ENCODE peak calls at places on chromosomes 1 and 21, in four cellular contexts. V, R, H and K are unnamed samples.

GRCh38 chr21:23401278-23401677 is 2206.0 kb downstream of the MRPL39 start:
- DNase-seq in R (no peak), H (no peak), V (no peak), K (no peak)

GRCh38 chr1:175824079-175824478 is 80.7 kb upstream of the TNR start:
- DNase-seq in V (no peak), R (no peak), H (no peak), K (no peak)

GRCh38 chr1:238642231-238642630 is 744.1 kb upstream of the CHRM3 start:
- DNase-seq in H (peak), V (no peak), R (no peak), K (no peak)

GRCh38 chr1:221268295-221268694 is 389.1 kb downstream of the HLX start:
- DNase-seq in H (peak), R (no peak), V (no peak), K (no peak)

GRCh38 chr1:2639203-2639602 is 6.4 kb upstream of the MMEL1 start:
- DNase-seq in V (no peak), H (no peak), R (no peak), K (no peak)

GRCh38 chr1:205810448-205811157 is 2.4 kb downstream of the SLC41A1 start:
- DNase-seq in H (no peak), V (no peak), R (no peak), K (no peak)

GRCh38 chr1:189606795-189607476 is 870.7 kb downstream of the BRINP3 start:
- DNase-seq in R (no peak), V (no peak), H (peak), K (no peak)

GRCh38 chr1:4668738-4669700 is 14.6 kb downstream of the AJAP1 start:
- DNase-seq in H (peak), V (no peak), R (no peak), K (no peak)

GRCh38 chr1:31769720-31770390 is 5.7 kb upstream of the ADGRB2 start:
- DNase-seq in H (no peak), V (no peak), R (peak), K (no peak)

GRCh38 chr1:58338081-58338480 is 208.4 kb downstream of the OMA1 start:
- DNase-seq in H (no peak), R (no peak), V (no peak), K (no peak)

GRCh38 chr1:3072178-3072947 is 3.4 kb downstream of the PRDM16 start:
- DNase-seq in R (peak), V (no peak), H (no peak), K (no peak)

GRCh38 chr1:51910618-51911017 is 32.1 kb upstream of the NRDC start:
- DNase-seq in H (no peak), R (no peak), V (no peak), K (no peak)

GRCh38 chr1:152188673-152189591 is 29.9 kb upstream of the RPTN start:
- DNase-seq in V (peak), H (peak), R (peak), K (no peak)

GRCh38 chr21:42118121-42118795 is 47.1 kb downstream of the UMODL1 start:
- DNase-seq in V (no peak), H (no peak), R (no peak), K (no peak)

GRCh38 chr1:155966135-155966534 is 12.2 kb downstream of the ARHGEF2 start:
- DNase-seq in R (no peak), H (no peak), V (no peak), K (no peak)
- TF ChIP-seq CTCF in R (peak), H (no peak), V (no peak), K (peak)

GRCh38 chr1:49424782-49425181 is 599.0 kb downstream of the AGBL4 start:
- DNase-seq in R (no peak), H (no peak), V (no peak), K (no peak)
- TF ChIP-seq CTCF in R (no peak), H (no peak), V (no peak), K (no peak)

GRCh38 chr21:36910581-36911307 is 55.7 kb downstream of the HLCS start:
- DNase-seq in H (peak), V (no peak), R (no peak), K (no peak)

GRCh38 chr21:36904093-36904666 is 62.3 kb downstream of the HLCS start:
- DNase-seq in H (no peak), R (no peak), V (no peak), K (no peak)

GRCh38 chr21:36909423-36909822 is 57.0 kb downstream of the HLCS start:
- DNase-seq in H (no peak), R (no peak), V (peak), K (no peak)

GRCh38 chr21:36909901-36910561 is 56.4 kb downstream of the HLCS start:
- DNase-seq in R (no peak), V (peak), H (peak), K (no peak)

DNA sequence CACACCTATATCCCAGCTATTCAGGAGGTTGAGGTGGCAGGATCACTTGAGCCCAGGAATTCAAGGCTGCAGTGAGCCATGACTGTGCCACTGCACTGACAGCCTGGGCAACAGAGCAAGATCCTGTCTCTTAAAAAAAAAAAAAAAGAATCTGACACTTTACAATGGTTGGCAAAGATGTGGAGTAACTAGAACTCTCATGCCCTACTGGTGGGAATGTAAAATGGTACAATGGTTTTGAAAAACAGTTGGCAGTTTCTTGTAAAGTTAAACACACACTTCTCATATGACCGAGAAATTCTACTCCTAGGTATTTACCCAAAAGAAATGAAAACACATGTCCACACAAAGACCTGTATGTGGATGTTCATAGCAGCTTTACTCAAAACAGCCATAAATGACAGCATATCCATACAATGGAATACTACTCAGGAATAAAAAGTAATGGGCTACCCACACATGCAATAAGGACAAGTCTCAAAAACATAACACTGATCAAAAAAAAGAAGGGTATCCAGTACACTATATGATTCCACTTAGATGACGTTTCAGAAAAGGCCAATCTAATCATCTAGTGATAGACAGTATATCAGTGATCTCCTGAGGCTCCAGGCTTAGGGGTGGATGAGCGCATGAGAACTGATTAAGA is 58.1 kb downstream of the HLCS start:
- DNase-seq in R (no peak), V (no peak), H (peak), K (no peak)
- TF ChIP-seq CTCF in R (no peak), V (no peak), H (peak), K (no peak)

DNA sequence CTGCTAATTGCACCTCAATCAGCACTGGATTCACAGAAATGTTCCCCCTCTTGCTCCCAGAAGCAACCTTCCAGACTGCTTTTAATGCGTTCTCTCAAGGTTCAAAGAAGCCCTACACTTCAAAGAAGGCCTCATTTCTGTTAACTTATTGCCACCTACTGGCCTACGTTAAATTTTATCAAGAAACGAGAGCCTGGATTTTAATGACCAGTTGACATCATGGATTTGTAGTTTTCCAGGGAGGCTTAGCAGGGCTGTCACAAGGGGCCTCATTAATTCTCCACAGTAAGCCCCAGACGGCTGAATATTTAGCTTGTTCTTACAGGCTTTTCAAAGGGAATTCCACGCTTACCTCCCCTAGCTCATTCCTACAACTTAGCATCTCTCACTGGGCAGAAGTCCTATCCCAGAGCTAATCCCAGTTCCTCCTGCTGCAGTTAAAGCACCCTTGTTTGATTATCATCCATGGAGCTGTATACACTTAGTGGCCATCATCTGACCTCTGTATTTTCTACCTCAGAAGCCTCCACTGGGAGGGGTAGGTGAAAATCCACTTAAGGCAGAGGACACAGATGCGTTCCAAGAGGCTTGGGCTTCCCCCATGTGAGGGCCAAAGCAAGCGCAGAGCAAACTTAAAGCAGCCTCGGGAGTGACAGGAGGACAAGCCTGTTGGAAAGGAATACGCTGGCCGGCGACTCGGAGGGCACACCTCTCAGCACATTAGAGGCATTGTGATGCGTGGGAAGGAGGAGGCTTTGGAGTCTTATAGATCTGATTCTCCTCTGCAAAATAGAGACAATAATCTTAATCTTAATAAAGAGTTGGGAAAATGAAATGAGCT is 32.2 kb upstream of the CYP4X1 start:
- DNase-seq in R (no peak), H (no peak), V (no peak), K (no peak)
- TF ChIP-seq CTCF in R (peak), H (no peak), V (peak), K (peak)

DNA sequence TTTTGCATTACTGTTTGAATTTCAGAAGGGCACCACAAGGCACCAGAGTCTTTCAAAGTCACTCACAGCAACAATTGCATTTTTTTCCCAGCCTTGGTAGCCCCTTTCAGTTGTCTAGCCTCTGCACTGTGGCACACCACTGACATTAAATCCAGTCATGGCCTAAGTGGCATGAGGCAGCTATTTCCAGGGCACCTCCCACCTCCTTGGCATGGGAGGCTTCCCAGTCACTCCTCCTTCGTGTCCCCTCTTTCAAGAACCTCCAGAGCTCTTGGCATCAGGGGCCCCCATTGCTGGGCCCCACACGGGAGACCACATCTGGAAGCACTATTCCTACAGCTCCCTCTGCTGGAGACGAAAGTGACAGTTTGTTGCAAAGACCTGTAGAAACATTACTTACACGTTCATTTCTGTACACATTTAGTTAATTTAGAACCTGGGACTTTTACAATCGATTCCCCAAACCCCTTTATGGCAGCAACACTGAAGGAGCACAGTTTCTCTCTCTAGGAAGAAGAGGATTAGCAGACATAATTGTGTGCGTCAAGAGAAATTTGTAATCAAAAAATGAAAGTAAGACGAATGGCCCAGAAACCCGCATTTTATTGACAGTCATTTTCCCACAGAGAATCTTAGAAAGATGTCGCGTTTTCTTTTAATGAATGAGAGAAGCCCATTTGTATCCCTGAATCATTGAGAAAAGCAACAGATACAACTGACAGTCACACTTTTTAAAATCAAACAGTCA is 5.7 kb upstream of the CHD5 start:
- DNase-seq in R (no peak), H (peak), V (no peak), K (no peak)
- TF ChIP-seq CTCF in R (peak), H (peak), V (peak), K (peak)

DNA sequence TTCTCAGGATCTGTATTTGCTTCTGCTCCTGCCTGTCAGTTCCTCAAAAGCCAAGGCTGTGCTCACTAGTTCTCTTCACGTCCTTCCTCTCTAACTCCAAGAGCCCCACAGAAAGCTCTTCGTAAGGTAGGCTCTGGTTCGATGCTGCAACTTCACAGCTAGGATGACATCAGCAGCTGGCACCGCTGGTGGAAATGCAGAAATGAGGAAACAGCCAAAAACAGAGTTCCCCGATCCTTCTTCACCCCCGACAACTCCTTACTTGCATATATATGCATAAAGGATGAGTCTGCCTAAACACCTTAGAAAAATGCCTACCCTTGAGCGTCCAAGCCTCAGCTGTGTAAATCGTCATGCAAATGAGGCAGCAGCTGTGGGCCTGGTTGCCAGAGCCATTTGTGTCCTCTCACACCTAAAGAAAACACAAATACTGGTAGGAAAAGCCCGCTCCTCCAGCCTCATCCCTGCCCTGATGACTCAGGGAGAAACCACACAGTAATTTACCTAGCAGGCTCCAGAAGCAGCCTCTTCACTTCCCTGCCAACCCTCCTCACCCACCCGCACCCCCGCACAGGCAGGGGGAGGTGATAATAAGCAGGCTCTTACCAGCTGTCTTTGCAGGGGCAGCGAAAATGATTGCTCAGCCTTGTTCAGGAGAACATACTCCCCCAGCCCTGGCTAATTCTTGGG is 28.2 kb downstream of the BATF3 start:
- DNase-seq in H (peak), R (peak), V (no peak), K (no peak)
- TF ChIP-seq CTCF in H (no peak), R (no peak), V (no peak), K (no peak)

DNA sequence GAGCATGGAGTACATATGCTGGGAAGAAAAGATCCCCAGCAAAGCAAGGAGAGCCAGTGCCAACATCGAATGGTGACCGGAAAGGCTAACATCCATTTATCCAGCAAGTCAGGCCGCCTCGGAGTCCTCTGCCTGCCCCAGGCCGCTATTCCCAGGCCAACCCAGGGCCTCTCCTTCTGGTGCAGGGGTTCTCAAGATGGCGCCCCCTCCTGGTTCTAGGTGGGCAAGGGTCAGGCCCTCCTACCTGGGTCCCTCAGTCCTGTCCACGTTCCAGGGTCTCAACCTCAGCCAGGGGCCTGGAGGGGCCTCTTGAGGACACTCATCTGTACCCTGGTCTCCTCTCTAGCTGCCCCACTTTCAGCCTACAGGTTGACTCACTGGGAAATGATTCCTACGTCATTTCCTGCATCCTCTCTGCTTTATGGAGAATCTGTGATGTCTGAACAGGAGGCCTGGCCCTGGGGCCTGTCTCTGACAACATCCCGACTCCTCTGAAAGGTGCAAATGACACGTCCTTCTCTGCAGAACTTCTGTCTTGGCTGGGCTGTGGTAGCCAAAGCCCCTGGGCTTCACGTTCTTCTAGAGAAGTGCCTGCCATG is 145.3 kb downstream of the PSMG1 start:
- DNase-seq in R (no peak), H (no peak), V (no peak), K (no peak)
- TF ChIP-seq CTCF in R (no peak), H (no peak), V (no peak), K (no peak)

GRCh38 chr21:17646790-17647189 is 34.1 kb upstream of the BTG3 start:
- DNase-seq in H (no peak), V (no peak), R (no peak), K (no peak)

GRCh38 chr21:17651526-17651925 is 38.8 kb upstream of the BTG3 start:
- DNase-seq in R (no peak), V (no peak), H (no peak), K (no peak)

GRCh38 chr21:17650301-17650700 is 37.6 kb upstream of the BTG3 start:
- DNase-seq in H (no peak), V (no peak), R (no peak), K (no peak)
- TF ChIP-seq CTCF in H (no peak), V (no peak), R (no peak), K (no peak)

DNA sequence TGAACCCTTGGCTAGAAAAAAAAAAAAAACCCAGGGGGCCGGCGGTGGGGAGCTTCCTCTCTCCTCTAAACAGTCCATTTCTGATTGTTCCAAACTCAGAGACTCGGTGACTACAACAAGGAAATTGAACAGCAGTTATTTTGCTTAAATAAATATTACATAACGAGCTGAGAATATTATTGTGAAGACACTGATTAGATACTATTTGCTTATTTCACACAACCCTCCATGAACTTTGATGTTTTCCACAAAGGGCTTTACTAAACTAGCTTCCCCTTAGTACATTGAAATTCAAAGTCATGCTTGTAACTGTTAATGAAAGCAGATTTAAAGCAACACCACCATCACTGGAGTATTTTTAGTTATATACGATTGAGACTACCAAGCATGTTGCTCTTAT is at the start of gene CFHR5:
- DNase-seq in V (no peak), R (no peak), H (no peak), K (no peak)
- TF ChIP-seq CTCF in V (no peak), R (no peak), H (no peak), K (no peak)